ENCODE peak calls at places on chromosomes 7 and 10, in eight cellular contexts. A is SK-N-SH, G is A549, D is ovary, N is K562, R is stomach, J is suprapubic skin, U is GM12878. H is an unnamed sample.
A peak's percentile ranks its signal among the peaks of the same experiment; 100 is the strongest.

GRCh38 chr10:121002586-121003205 is 151.5 kb downstream of the WDR11 start:
- DNase-seq in A (no peak), G (no peak), D (no peak), N (no peak), R (peak; percentile 50), J (no peak), U (no peak), H (no peak)

GRCh38 chr10:44828515-44829142 is 82.5 kb upstream of the TMEM72 start:
- DNase-seq in A (no peak), G (no peak), D (no peak), N (no peak), R (no peak), J (no peak), U (no peak), H (no peak)

GRCh38 chr10:133279266-133279960 is 2.7 kb upstream of the ADAM8 start:
- DNase-seq in A (no peak), G (no peak), D (no peak), N (no peak), R (no peak), J (no peak), U (no peak), H (no peak)

GRCh38 chr10:6321880-6322279 is 119.1 kb downstream of the PFKFB3 start:
- DNase-seq in A (no peak), G (peak; percentile 25), D (no peak), N (no peak), R (no peak), J (no peak), U (no peak), H (no peak)

GRCh38 chr10:75210193-75211006 is at the start of gene VDAC2:
- DNase-seq in A (peak; percentile 99), G (peak; percentile 93), D (peak; percentile 93), N (peak; percentile 97), R (peak; percentile 92), J (peak; percentile 94), U (peak; percentile 75), H (peak; percentile 95)

GRCh38 chr10:49281461-49281860 is 17.5 kb upstream of the C10orf71 start:
- DNase-seq in A (peak; percentile 28), G (no peak), D (no peak), N (peak; percentile 61), R (peak; percentile 11), J (peak; percentile 47), U (no peak), H (peak; percentile 30)

GRCh38 chr10:32377458-32378370 is 30.8 kb upstream of the EPC1 start:
- DNase-seq in A (peak; percentile 37), G (peak; percentile 57), D (no peak), N (peak; percentile 25), R (no peak), J (no peak), U (no peak), H (no peak)

GRCh38 chr10:132827861-132828539 is 42.1 kb upstream of the NKX6-2 start:
- DNase-seq in A (no peak), G (no peak), D (no peak), N (no peak), R (no peak), J (no peak), U (no peak), H (no peak)

GRCh38 chr10:72175166-72175565 is 40.6 kb upstream of the ANAPC16 start:
- DNase-seq in A (no peak), G (peak; percentile 25), D (no peak), N (no peak), R (no peak), J (no peak), U (peak; percentile 34), H (no peak)

GRCh38 chr10:79459243-79459642 is 13.8 kb upstream of the ZCCHC24 start:
- DNase-seq in A (no peak), G (no peak), D (no peak), N (no peak), R (no peak), J (no peak), U (no peak), H (no peak)

GRCh38 chr7:158374586-158374985 is 213.0 kb downstream of the PTPRN2 start:
- DNase-seq in A (no peak), G (no peak), D (no peak), N (no peak), R (no peak), J (no peak), U (no peak), H (no peak)

GRCh38 chr7:134547738-134548054 is 1.2 kb upstream of the AKR1B15 start:
- DNase-seq in A (no peak), G (peak; percentile 85), D (peak; percentile 61), N (no peak), R (peak; percentile 78), J (no peak), U (peak; percentile 39), H (peak; percentile 87)
- TF ChIP-seq EP300 in A (no peak), G (no peak), D (no peak), N (no peak), R (no peak), J (no peak), U (no peak), H (no peak)

DNA sequence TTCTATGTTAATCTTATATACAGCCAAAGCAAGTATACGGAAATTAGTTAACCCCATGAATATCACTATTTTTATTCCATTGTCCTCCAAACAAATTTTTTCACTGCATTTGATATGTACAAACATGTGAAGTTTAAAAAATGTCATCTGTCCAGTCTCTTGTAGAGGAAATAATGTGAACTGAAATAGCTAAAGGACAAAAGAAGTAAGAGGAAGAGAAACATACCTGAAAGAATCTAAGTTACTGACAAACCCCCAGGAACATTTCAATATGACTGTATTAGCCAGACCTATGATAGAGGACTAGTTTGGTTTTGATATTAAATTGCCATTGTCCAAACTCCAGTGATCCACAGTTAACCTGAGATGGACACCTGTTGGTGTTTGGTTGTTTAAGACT is 80.6 kb downstream of the NRCAM start:
- DNase-seq in A (no peak), G (no peak), D (no peak), N (no peak), R (no peak), J (no peak), U (no peak), H (no peak)
- TF ChIP-seq CTCF in A (no peak), G (no peak), D (no peak), N (no peak), R (no peak), J (no peak), U (no peak), H (no peak)

GRCh38 chr10:30647089-30647488 is 17.5 kb upstream of the LYZL2 start:
- DNase-seq in A (no peak), G (no peak), D (no peak), N (no peak), R (no peak), J (no peak), U (no peak), H (no peak)
- TF ChIP-seq EP300 in A (no peak), G (no peak), D (no peak), N (no peak), R (no peak), J (no peak), U (no peak), H (no peak)

GRCh38 chr7:48087349-48087748 is 1.7 kb upstream of the UPP1 start:
- DNase-seq in A (no peak), G (no peak), D (no peak), N (no peak), R (no peak), J (no peak), U (peak; percentile 41), H (no peak)
- TF ChIP-seq CTCF in A (peak; percentile 22), G (no peak), D (no peak), N (no peak), R (no peak), J (no peak), U (no peak), H (no peak)

GRCh38 chr10:11678074-11678793 is 63.9 kb upstream of the ECHDC3 start:
- DNase-seq in A (no peak), G (no peak), D (no peak), N (no peak), R (peak; percentile 36), J (no peak), U (peak; percentile 98), H (peak; percentile 55)

GRCh38 chr10:11679946-11680345 is 62.2 kb upstream of the ECHDC3 start:
- DNase-seq in A (no peak), G (no peak), D (no peak), N (no peak), R (no peak), J (no peak), U (no peak), H (peak; percentile 10)

GRCh38 chr10:11673346-11674330 is 62.2 kb upstream of the USP6NL start:
- DNase-seq in A (no peak), G (no peak), D (no peak), N (no peak), R (no peak), J (no peak), U (no peak), H (no peak)

GRCh38 chr10:11680496-11680895 is 61.7 kb upstream of the ECHDC3 start:
- DNase-seq in A (no peak), G (no peak), D (no peak), N (no peak), R (no peak), J (no peak), U (no peak), H (no peak)

DNA sequence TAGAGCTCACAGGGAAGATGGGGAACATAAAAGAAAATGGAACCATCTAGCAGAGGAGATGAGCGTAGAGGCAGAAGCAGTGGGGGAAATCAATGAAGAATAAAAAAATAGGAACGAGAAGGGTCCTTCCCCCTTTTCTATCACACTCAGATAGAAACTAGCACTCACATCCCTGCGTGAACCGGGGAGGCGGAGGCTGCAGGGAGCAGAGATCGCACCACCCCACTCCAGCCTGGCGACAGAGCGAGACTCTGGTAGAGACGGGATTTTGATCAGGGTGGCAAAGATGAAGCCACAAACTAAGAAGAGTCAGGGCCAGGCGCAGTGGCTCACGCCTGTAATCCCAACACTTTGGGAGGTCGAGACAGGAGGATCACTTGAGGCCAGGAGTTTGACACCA is 64.7 kb upstream of the ECHDC3 start:
- DNase-seq in A (no peak), G (no peak), D (no peak), N (no peak), R (no peak), J (no peak), U (no peak), H (peak; percentile 33)
- TF ChIP-seq EP300 in A (no peak), G (no peak), D (no peak), N (no peak), R (no peak), J (no peak), U (no peak), H (no peak)

DNA sequence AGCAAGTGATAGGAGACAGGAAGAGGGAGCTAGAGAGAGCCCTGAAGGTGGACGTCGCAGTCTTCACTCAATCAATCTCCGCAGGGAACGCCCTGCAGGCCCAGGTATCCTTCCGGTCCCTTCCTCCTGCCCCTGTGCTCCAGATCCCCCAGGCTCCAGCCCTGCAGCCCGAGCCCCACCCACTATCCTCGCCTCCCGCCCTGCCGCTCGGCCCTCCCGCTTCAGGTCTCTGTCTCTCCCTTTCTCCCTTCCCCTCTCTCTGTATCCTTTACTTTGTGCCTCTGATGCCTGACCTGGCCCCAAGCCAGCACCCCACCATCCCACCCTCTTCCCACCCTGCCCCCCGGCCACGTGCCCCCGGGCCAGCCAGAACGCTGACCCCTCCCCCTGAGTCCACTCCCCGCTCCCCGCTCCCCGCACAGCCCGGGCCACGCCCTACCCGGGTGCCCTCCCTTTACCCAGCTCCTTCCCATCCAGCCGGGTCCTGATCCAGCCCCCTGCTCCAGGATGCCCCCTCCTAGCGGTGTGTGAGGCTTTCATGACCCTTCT is 127.7 kb downstream of the UBE2H start:
- DNase-seq in A (peak; percentile 95), G (peak; percentile 94), D (peak; percentile 56), N (peak; percentile 85), R (no peak), J (peak; percentile 84), U (no peak), H (peak; percentile 73)
- TF ChIP-seq CTCF in A (peak; percentile 44), G (peak; percentile 47), D (no peak), N (peak; percentile 66), R (no peak), J (no peak), U (peak; percentile 22), H (no peak)